ENCODE peak calls at places on chromosomes 11 and 22, in four cellular contexts. X is pancreas, C is GM23338, K is SJSA1. V is an unnamed sample. For H3K4me1 and H3K27me3, the result is how much of the 10 kb centered on the place peaks cover.

GRCh38 chr11:85028329-85029101 is 598.6 kb downstream of the DLG2 start:
- DNase-seq in X (no peak), C (no peak), K (no peak), V (no peak)

GRCh38 chr11:74791333-74792100 is 42.9 kb downstream of the RNF169 start:
- DNase-seq in X (no peak), C (no peak), K (no peak), V (no peak)

GRCh38 chr11:47282462-47282861 is 12.5 kb downstream of the MADD start:
- DNase-seq in X (no peak), C (no peak), K (no peak), V (no peak)

GRCh38 chr11:44030276-44030932 is 17.4 kb upstream of the ACCSL start:
- DNase-seq in X (peak), C (peak), K (peak), V (peak)

GRCh38 chr22:40953446-40953845 is 2.3 kb downstream of the RBX1 start:
- DNase-seq in X (no peak), C (no peak), K (no peak), V (no peak)

GRCh38 chr22:50072167-50072555 is 13.1 kb downstream of the MLC1 start:
- DNase-seq in X (no peak), C (no peak), K (no peak), V (no peak)

GRCh38 chr11:100687032-100687629 is at the start of gene ARHGAP42:
- DNase-seq in X (peak), C (peak), K (peak), V (no peak)

GRCh38 chr11:87036756-87037449 is 831 bp upstream of the TMEM135 start:
- DNase-seq in X (no peak), C (peak), K (no peak), V (no peak)

GRCh38 chr11:11916981-11917399 is 75.2 kb downstream of the USP47 start:
- DNase-seq in X (no peak), C (peak), K (peak), V (no peak)

GRCh38 chr11:116890193-116890592 is 52.8 kb upstream of the APOA1 start:
- DNase-seq in X (no peak), C (no peak), K (no peak), V (no peak)

GRCh38 chr11:101915811-101916291 is 471 bp downstream of the ANGPTL5 start:
- DNase-seq in X (no peak), C (peak), K (peak), V (no peak)

DNA sequence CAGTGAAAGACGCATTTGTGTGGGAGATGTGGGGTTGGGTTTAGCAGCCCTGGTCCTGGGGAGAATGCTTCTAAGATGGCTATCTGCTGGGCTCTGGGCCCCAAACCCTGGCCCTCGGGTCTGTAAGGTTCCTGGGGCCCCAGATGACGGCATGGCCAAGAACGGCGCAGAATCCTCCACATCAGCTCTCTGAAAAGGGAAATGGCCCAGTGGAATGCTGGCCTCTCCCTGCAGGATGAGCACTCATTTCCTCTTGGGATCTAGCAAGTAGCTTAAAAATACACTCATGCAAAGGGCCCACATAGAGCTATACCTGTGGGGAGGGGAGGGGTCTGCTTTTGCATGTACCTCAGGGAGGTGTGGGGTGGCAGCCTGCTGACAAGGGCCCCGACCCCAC is 37.5 kb upstream of the LINC01488 start:
- DNase-seq in X (no peak), C (no peak), K (no peak), V (no peak)
- H3K4me1 ChIP-seq in X (under half), C (under half), K (half or more), V (under half)

GRCh38 chr11:83097671-83098070 is 26.0 kb upstream of the RAB30 start:
- DNase-seq in X (no peak), C (no peak), K (no peak), V (no peak)
- H3K27me3 ChIP-seq in X (under half), C (under half), K (under half), V (under half)

DNA sequence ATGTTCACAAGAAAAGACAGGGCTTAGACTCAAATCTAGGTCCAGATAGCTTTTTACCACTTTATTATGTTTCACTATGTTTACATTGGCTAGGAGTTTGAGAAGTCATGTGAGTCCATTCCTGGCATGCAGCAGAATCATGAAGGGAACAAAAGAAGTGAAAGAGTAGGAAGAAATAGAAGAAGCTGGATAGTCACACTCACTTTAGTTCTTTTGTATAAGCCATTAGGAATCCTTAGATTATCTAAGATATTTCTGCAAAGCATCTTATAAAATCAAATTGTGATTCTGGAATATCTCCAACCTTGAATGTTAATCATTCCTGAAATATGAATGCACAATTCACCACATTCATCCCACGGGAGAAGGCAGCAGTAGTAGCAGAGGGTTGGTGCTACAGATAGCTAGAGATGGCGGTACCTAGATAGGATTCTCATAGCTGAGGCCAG is 31.9 kb downstream of the MAML2 start:
- DNase-seq in X (no peak), C (no peak), K (peak), V (no peak)
- H3K4me1 ChIP-seq in X (under half), C (half or more), K (half or more), V (half or more)

GRCh38 chr11:31805037-31805628 is 6.0 kb downstream of the PAX6 start:
- DNase-seq in X (no peak), C (peak), K (no peak), V (peak)
- H3K27me3 ChIP-seq in X (under half), C (half or more), K (under half), V (half or more)

GRCh38 chr11:34345991-34346480 is 11.8 kb downstream of the ABTB2 start:
- DNase-seq in X (no peak), C (no peak), K (no peak), V (peak)
- H3K4me1 ChIP-seq in X (under half), C (under half), K (under half), V (under half)

GRCh38 chr11:119874660-119875238 is 145.7 kb upstream of the NECTIN1 start:
- DNase-seq in X (no peak), C (no peak), K (no peak), V (no peak)
- H3K27me3 ChIP-seq in X (under half), C (under half), K (under half), V (under half)

GRCh38 chr11:122268601-122269130 is 152.7 kb upstream of the BLID start:
- DNase-seq in X (no peak), C (no peak), K (no peak), V (no peak)

GRCh38 chr11:122271167-122271566 is 155.2 kb upstream of the BLID start:
- DNase-seq in X (peak), C (no peak), K (no peak), V (no peak)

GRCh38 chr11:122264121-122264520 is 148.1 kb upstream of the BLID start:
- DNase-seq in X (no peak), C (no peak), K (no peak), V (no peak)

GRCh38 chr11:122271747-122272146 is 155.7 kb upstream of the BLID start:
- DNase-seq in X (peak), C (no peak), K (no peak), V (no peak)

GRCh38 chr11:122267602-122268001 is 151.6 kb upstream of the BLID start:
- DNase-seq in X (no peak), C (peak), K (no peak), V (no peak)
- H3K4me1 ChIP-seq in X (under half), C (under half), K (under half), V (under half)

GRCh38 chr22:39654959-39655579 is 84.5 kb downstream of the CACNA1I start:
- DNase-seq in X (no peak), C (peak), K (no peak), V (no peak)

GRCh38 chr22:39655736-39656285 is 85.3 kb downstream of the CACNA1I start:
- DNase-seq in X (no peak), C (no peak), K (no peak), V (no peak)

GRCh38 chr22:39658806-39659463 is 88.4 kb downstream of the CACNA1I start:
- DNase-seq in X (no peak), C (no peak), K (no peak), V (no peak)

GRCh38 chr22:39658367-39658766 is 87.8 kb downstream of the CACNA1I start:
- DNase-seq in X (no peak), C (no peak), K (no peak), V (no peak)

GRCh38 chr22:39656495-39657490 is 86.2 kb downstream of the CACNA1I start:
- DNase-seq in X (no peak), C (no peak), K (no peak), V (no peak)
- H3K27me3 ChIP-seq in X (under half), C (under half), K (under half), V (under half)

V was measured in vagina.